ENCODE peak calls at places on chromosomes 12 and 14, in seven cellular contexts. One of them, this sample, is unnamed. For H3K4me1, the result is how much of the 10 kb centered on the place peaks cover.

GRCh38 chr12:68622250-68622649 is 11.6 kb downstream of the RAP1B start:
- DNase-seq in cardiac muscle cell: no peak
- DNase-seq in GM23338: no peak
- DNase-seq in tibial artery: no peak
- DNase-seq in SK-N-SH: no peak
- DNase-seq in PC-9: no peak
- DNase-seq in heart right ventricle: no peak
- DNase-seq in this sample: no peak

GRCh38 chr14:59262717-59263469 is 74.4 kb downstream of the DAAM1 start:
- DNase-seq in cardiac muscle cell: no peak
- DNase-seq in GM23338: peak
- DNase-seq in tibial artery: no peak
- DNase-seq in SK-N-SH: no peak
- DNase-seq in PC-9: no peak
- DNase-seq in heart right ventricle: no peak
- DNase-seq in this sample: no peak

GRCh38 chr12:4720637-4720995 is 416 bp downstream of the GALNT8 start:
- DNase-seq in cardiac muscle cell: no peak
- DNase-seq in GM23338: peak
- DNase-seq in tibial artery: no peak
- DNase-seq in SK-N-SH: no peak
- DNase-seq in PC-9: no peak
- DNase-seq in heart right ventricle: no peak
- DNase-seq in this sample: no peak

GRCh38 chr12:132772551-132772950 is 10.9 kb upstream of the ANKLE2 start:
- DNase-seq in cardiac muscle cell: no peak
- DNase-seq in GM23338: no peak
- DNase-seq in tibial artery: no peak
- DNase-seq in SK-N-SH: no peak
- DNase-seq in PC-9: no peak
- DNase-seq in heart right ventricle: no peak
- DNase-seq in this sample: peak

GRCh38 chr14:75822522-75823288 is 159.1 kb downstream of the TGFB3 start:
- DNase-seq in cardiac muscle cell: no peak
- DNase-seq in GM23338: no peak
- DNase-seq in tibial artery: no peak
- DNase-seq in SK-N-SH: no peak
- DNase-seq in PC-9: peak
- DNase-seq in heart right ventricle: no peak
- DNase-seq in this sample: no peak

GRCh38 chr12:12331244-12331771 is 18.7 kb downstream of the MANSC1 start:
- DNase-seq in cardiac muscle cell: peak
- DNase-seq in GM23338: peak
- DNase-seq in tibial artery: no peak
- DNase-seq in SK-N-SH: no peak
- DNase-seq in PC-9: peak
- DNase-seq in heart right ventricle: no peak
- DNase-seq in this sample: peak

GRCh38 chr12:124369055-124369900 is 74.4 kb downstream of the RFLNA start:
- DNase-seq in cardiac muscle cell: no peak
- DNase-seq in GM23338: no peak
- DNase-seq in tibial artery: peak
- DNase-seq in SK-N-SH: peak
- DNase-seq in PC-9: peak
- DNase-seq in heart right ventricle: peak
- DNase-seq in this sample: peak

GRCh38 chr12:31206038-31206670 is 119.8 kb downstream of the SINHCAF start:
- DNase-seq in cardiac muscle cell: no peak
- DNase-seq in GM23338: peak
- DNase-seq in tibial artery: no peak
- DNase-seq in SK-N-SH: no peak
- DNase-seq in PC-9: peak
- DNase-seq in heart right ventricle: no peak
- DNase-seq in this sample: no peak

GRCh38 chr12:81021834-81022233 is 56.0 kb upstream of the ACSS3 start:
- DNase-seq in cardiac muscle cell: no peak
- DNase-seq in GM23338: no peak
- DNase-seq in tibial artery: no peak
- DNase-seq in SK-N-SH: no peak
- DNase-seq in PC-9: no peak
- DNase-seq in heart right ventricle: no peak
- DNase-seq in this sample: no peak

GRCh38 chr14:50677527-50678063 is 9.5 kb upstream of the SAV1 start:
- DNase-seq in cardiac muscle cell: no peak
- DNase-seq in GM23338: no peak
- DNase-seq in tibial artery: no peak
- DNase-seq in SK-N-SH: no peak
- DNase-seq in PC-9: peak
- DNase-seq in heart right ventricle: no peak
- DNase-seq in this sample: no peak

GRCh38 chr12:12992418-12993175 is 7.5 kb downstream of the HEBP1 start:
- DNase-seq in cardiac muscle cell: no peak
- DNase-seq in GM23338: peak
- DNase-seq in tibial artery: peak
- DNase-seq in SK-N-SH: no peak
- DNase-seq in PC-9: no peak
- DNase-seq in heart right ventricle: no peak
- DNase-seq in this sample: no peak

GRCh38 chr12:64608901-64609542 is 1.3 kb upstream of the RASSF3 start:
- DNase-seq in cardiac muscle cell: peak
- DNase-seq in GM23338: peak
- DNase-seq in tibial artery: no peak
- DNase-seq in SK-N-SH: peak
- DNase-seq in PC-9: peak
- DNase-seq in heart right ventricle: no peak
- DNase-seq in this sample: no peak

DNA sequence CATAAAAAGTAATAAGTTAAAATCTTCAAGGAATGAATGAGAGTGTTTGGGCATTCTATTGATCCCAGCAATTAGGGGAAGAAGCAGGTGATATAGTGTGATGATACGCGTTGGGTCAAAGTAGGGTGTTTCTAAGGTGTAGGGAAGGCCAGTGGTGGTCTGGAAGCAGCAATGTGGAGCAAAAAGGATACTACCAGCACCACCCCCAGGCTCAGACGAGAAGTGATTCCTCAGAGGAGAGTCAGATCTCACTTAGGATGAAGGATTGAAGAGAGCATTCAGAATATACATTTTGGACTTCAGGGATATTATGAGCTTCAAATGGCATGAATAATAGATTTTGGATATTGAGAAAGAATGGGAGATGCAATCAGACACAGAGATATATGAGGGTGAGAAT is 497.6 kb downstream of the RMST start:
- DNase-seq in cardiac muscle cell: no peak
- DNase-seq in GM23338: peak
- DNase-seq in tibial artery: no peak
- DNase-seq in SK-N-SH: no peak
- DNase-seq in PC-9: no peak
- DNase-seq in heart right ventricle: no peak
- DNase-seq in this sample: no peak
- TF ChIP-seq CTCF in cardiac muscle cell: no peak
- TF ChIP-seq CTCF in GM23338: peak
- TF ChIP-seq CTCF in tibial artery: no peak
- TF ChIP-seq CTCF in SK-N-SH: no peak
- TF ChIP-seq CTCF in PC-9: no peak
- TF ChIP-seq CTCF in heart right ventricle: no peak
- TF ChIP-seq CTCF in this sample: no peak

DNA sequence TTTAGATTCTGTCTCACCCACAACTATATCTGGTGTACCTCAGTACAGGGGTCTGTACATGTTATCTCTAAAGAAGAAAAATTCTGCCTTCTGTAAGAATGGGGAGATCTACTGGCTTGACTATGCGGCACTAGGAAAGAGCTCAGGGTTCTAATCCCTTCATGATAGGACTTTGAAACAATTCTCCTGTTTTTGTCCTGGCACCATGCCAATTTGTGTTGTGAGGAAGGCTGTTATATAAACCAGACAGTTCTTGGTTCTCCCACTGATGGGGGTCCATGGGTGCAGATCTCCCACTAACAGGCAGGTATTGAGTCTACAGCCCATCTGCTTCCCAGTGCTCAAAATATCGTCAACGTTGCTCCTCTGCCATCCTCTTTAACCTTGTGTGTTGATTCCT is 883.7 kb downstream of the GALC start:
- DNase-seq in cardiac muscle cell: no peak
- DNase-seq in GM23338: no peak
- DNase-seq in tibial artery: no peak
- DNase-seq in SK-N-SH: no peak
- DNase-seq in PC-9: no peak
- DNase-seq in heart right ventricle: no peak
- DNase-seq in this sample: no peak
- H3K4me1 ChIP-seq in cardiac muscle cell: under half
- H3K4me1 ChIP-seq in GM23338: under half
- H3K4me1 ChIP-seq in tibial artery: under half
- H3K4me1 ChIP-seq in SK-N-SH: under half
- H3K4me1 ChIP-seq in PC-9: under half
- H3K4me1 ChIP-seq in heart right ventricle: under half
- H3K4me1 ChIP-seq in this sample: under half

DNA sequence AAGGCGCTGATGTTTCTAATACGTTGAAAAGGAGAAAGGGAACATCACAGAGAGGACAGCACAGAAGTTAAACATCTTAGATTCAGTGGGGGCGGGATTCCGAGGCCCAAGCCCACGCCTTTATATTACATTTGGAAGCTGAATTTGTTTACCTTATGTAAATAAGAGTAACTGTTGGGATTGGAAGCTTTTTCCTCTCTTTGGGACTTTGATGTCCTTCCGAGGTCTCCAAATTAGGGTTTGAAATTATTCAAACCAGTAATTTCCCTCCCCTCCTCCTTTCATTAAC is 6.4 kb downstream of the FOXA1 start:
- DNase-seq in cardiac muscle cell: no peak
- DNase-seq in GM23338: peak
- DNase-seq in tibial artery: no peak
- DNase-seq in SK-N-SH: no peak
- DNase-seq in PC-9: peak
- DNase-seq in heart right ventricle: no peak
- DNase-seq in this sample: no peak
- H3K27ac ChIP-seq in cardiac muscle cell: no peak
- H3K27ac ChIP-seq in GM23338: no peak
- H3K27ac ChIP-seq in tibial artery: no peak
- H3K27ac ChIP-seq in SK-N-SH: no peak
- H3K27ac ChIP-seq in PC-9: peak
- H3K27ac ChIP-seq in heart right ventricle: no peak
- H3K27ac ChIP-seq in this sample: no peak

DNA sequence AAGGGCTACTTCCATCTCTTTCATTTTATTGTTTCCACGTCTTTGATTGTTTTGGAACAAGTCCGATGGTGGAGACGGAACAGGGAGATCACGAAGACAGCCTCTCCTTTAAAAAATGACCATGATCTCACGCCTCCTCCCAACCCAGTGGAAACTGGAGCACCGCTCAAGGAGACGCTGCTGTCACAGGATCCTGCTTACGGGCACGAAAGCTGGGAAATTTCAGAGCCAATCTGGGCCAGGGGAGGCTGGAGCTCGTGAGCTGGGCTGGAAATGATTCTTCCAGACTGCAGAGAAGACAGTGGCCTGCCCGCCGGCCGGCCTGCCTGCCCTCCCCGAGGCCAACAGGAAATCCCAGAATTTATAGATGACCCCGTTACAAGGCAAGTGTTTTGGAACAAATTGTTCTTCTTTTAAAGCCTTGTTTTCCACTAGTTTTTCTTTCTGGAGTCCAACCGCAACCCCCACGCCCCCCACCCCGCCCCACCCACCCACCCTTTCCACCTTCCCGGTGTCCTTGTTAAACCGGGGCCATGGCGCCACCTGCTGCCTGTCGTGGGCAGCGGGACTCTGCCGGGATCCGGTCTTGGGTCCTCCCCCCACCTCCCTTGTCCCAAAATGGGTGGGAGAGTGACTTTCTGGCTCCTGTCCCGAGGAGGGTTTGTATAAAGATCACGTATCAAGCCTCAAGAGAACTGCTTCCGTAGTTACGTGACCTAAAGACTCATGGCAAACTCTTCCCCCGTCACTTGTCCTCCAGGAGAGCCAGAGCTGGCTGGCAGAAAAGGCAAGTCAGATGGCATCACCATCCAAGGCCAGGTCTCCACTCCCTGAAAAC is 40.3 kb downstream of the MAP1LC3B2 start:
- DNase-seq in cardiac muscle cell: peak
- DNase-seq in GM23338: peak
- DNase-seq in tibial artery: peak
- DNase-seq in SK-N-SH: peak
- DNase-seq in PC-9: no peak
- DNase-seq in heart right ventricle: peak
- DNase-seq in this sample: peak
- TF ChIP-seq CTCF in cardiac muscle cell: peak
- TF ChIP-seq CTCF in GM23338: peak
- TF ChIP-seq CTCF in tibial artery: peak
- TF ChIP-seq CTCF in SK-N-SH: peak
- TF ChIP-seq CTCF in PC-9: peak
- TF ChIP-seq CTCF in heart right ventricle: peak
- TF ChIP-seq CTCF in this sample: peak

GRCh38 chr14:68396411-68396930 is 396.4 kb downstream of the ZFP36L1 start:
- DNase-seq in cardiac muscle cell: no peak
- DNase-seq in GM23338: no peak
- DNase-seq in tibial artery: no peak
- DNase-seq in SK-N-SH: no peak
- DNase-seq in PC-9: no peak
- DNase-seq in heart right ventricle: no peak
- DNase-seq in this sample: no peak
- H3K4me1 ChIP-seq in cardiac muscle cell: half or more
- H3K4me1 ChIP-seq in GM23338: under half
- H3K4me1 ChIP-seq in tibial artery: half or more
- H3K4me1 ChIP-seq in SK-N-SH: under half
- H3K4me1 ChIP-seq in PC-9: under half
- H3K4me1 ChIP-seq in heart right ventricle: half or more
- H3K4me1 ChIP-seq in this sample: under half

GRCh38 chr14:67815573-67816235 is 686 bp downstream of the ZFYVE26 start:
- DNase-seq in cardiac muscle cell: peak
- DNase-seq in GM23338: peak
- DNase-seq in tibial artery: no peak
- DNase-seq in SK-N-SH: no peak
- DNase-seq in PC-9: peak
- DNase-seq in heart right ventricle: no peak
- DNase-seq in this sample: no peak
- H3K27ac ChIP-seq in cardiac muscle cell: peak
- H3K27ac ChIP-seq in GM23338: peak
- H3K27ac ChIP-seq in tibial artery: peak
- H3K27ac ChIP-seq in SK-N-SH: peak
- H3K27ac ChIP-seq in PC-9: peak
- H3K27ac ChIP-seq in heart right ventricle: peak
- H3K27ac ChIP-seq in this sample: peak

DNA sequence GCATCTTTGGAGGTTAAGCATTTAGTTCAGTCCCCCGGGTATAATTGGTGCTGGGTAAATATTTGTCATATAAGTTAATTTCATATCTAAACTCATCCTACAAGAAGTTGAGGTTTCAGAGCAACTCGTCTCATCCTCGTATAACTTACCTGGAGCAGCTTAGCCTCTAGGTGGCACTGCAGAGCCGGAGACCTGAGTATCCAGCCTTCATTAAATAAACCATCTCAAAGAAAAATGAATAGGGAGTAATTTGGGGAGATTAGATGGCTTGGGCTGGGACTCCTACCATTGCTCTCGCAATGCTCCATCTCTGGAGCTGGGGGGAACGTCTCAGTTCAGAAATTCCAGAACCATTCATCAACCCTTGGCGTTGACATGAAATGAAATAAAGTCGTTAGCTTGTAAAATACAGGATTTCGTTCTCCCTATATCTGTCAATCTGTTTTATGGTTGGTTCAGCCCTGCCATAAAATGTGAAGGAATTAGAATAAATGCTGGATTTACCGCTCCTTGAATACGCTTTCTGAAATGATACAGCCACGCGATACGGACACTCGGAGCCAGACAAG is 122.9 kb upstream of the TMEM132D start:
- DNase-seq in cardiac muscle cell: peak
- DNase-seq in GM23338: peak
- DNase-seq in tibial artery: no peak
- DNase-seq in SK-N-SH: peak
- DNase-seq in PC-9: no peak
- DNase-seq in heart right ventricle: no peak
- DNase-seq in this sample: no peak
- TF ChIP-seq CTCF in cardiac muscle cell: peak
- TF ChIP-seq CTCF in GM23338: peak
- TF ChIP-seq CTCF in tibial artery: no peak
- TF ChIP-seq CTCF in SK-N-SH: peak
- TF ChIP-seq CTCF in PC-9: peak
- TF ChIP-seq CTCF in heart right ventricle: peak
- TF ChIP-seq CTCF in this sample: no peak